ENCODE peak calls at places on chromosomes 6 and 20, in five cellular contexts. B is IMR-90, C is endothelial cell of umbilical vein, I is uterus, V is spleen. A is an unnamed sample.

GRCh38 chr6:21949211-21949801 is 347.5 kb downstream of the PRL start:
- DNase-seq in B (peak), I (no peak), V (no peak), C (no peak), A (no peak)

GRCh38 chr6:27124252-27124657 is 123.2 kb upstream of the PRSS16 start:
- DNase-seq in V (no peak), I (no peak), C (no peak), B (no peak), A (no peak)

GRCh38 chr6:88135578-88136114 is 30.5 kb downstream of the CNR1 start:
- DNase-seq in I (no peak), C (no peak), V (no peak), B (no peak), A (no peak)

GRCh38 chr20:58109918-58110635 is 118.4 kb downstream of the ANKRD60 start:
- DNase-seq in V (no peak), C (no peak), I (no peak), B (no peak), A (no peak)

GRCh38 chr6:2875840-2876207 is 27.3 kb downstream of the SERPINB9 start:
- DNase-seq in I (no peak), V (peak), C (peak), B (no peak), A (no peak)

GRCh38 chr6:14286144-14286543 is 168.6 kb downstream of the CD83 start:
- DNase-seq in V (no peak), C (no peak), B (peak), I (no peak), A (no peak)

GRCh38 chr6:87172292-87172691 is 16.9 kb downstream of the ZNF292 start:
- DNase-seq in B (no peak), C (no peak), V (no peak), I (no peak), A (no peak)

GRCh38 chr6:105757512-105758200 is 328.5 kb upstream of the PRDM1 start:
- DNase-seq in C (no peak), V (no peak), B (no peak), I (no peak), A (no peak)

GRCh38 chr20:40258931-40259330 is 430.1 kb downstream of the MAFB start:
- DNase-seq in B (no peak), C (no peak), V (no peak), I (no peak), A (no peak)

GRCh38 chr6:17863971-17864754 is 123.3 kb downstream of the KIF13A start:
- DNase-seq in I (no peak), C (peak), V (no peak), B (peak), A (no peak)

GRCh38 chr6:1913572-1913971 is 303.9 kb downstream of the FOXC1 start:
- DNase-seq in V (no peak), C (no peak), B (no peak), I (no peak), A (no peak)

GRCh38 chr6:19994909-19995308 is 157.7 kb downstream of the ID4 start:
- DNase-seq in C (no peak), V (no peak), I (no peak), B (no peak), A (no peak)

GRCh38 chr6:137208279-137208678 is 10.9 kb downstream of the IFNGR1 start:
- DNase-seq in I (no peak), C (no peak), V (no peak), B (no peak), A (no peak)

GRCh38 chr6:153028261-153028660 is 25.8 kb upstream of the MTRF1L start:
- DNase-seq in C (no peak), V (no peak), B (peak), I (no peak), A (no peak)

GRCh38 chr6:162217811-162218450 is 509.6 kb downstream of the PRKN start:
- DNase-seq in I (no peak), B (no peak), C (no peak), V (no peak), A (no peak)

GRCh38 chr6:113936093-113936934 is 34.6 kb downstream of the HDAC2 start:
- DNase-seq in B (peak), C (peak), V (peak), I (no peak), A (no peak)

GRCh38 chr6:4017847-4018193 is 61.1 kb downstream of the FAM217A start:
- DNase-seq in B (peak), I (no peak), V (no peak), C (peak), A (no peak)

GRCh38 chr6:125252891-125253290 is 48.9 kb downstream of the HDDC2 start:
- DNase-seq in V (no peak), B (peak), C (no peak), I (no peak), A (no peak)

GRCh38 chr6:160513836-160514235 is 150.2 kb downstream of the LPA start:
- DNase-seq in B (no peak), V (no peak), I (no peak), C (no peak), A (no peak)

GRCh38 chr20:9474835-9475413 is 39.5 kb upstream of the LAMP5 start:
- DNase-seq in B (peak), I (no peak), V (no peak), C (no peak), A (no peak)

GRCh38 chr6:34154668-34155447 is 9.0 kb upstream of the GRM4 start:
- DNase-seq in V (peak), C (peak), B (peak), I (peak), A (peak)

GRCh38 chr6:161029195-161029809 is 37.7 kb downstream of the MAP3K4 start:
- DNase-seq in C (no peak), V (no peak), B (peak), I (no peak), A (no peak)

GRCh38 chr6:56842602-56843475 is 112.1 kb upstream of the BEND6 start:
- DNase-seq in C (peak), V (peak), I (peak), B (peak), A (peak)
- TF ChIP-seq POLR2A in C (no peak), V (no peak), I (no peak), B (no peak), A (no peak)

GRCh38 chr6:149863846-149864577 is at the start of gene LRP11:
- DNase-seq in V (peak), C (peak), I (peak), B (peak), A (peak)
- TF ChIP-seq POLR2A in V (no peak), C (peak), I (peak), B (peak), A (no peak)

GRCh38 chr6:127342946-127343752 is at the start of gene ECHDC1:
- DNase-seq in I (peak), B (peak), C (peak), V (peak), A (peak)
- TF ChIP-seq POLR2A in I (no peak), B (peak), C (peak), V (no peak), A (no peak)

GRCh38 chr20:32485126-32485769 is 99.9 kb downstream of the NOL4L start:
- DNase-seq in V (peak), C (peak), B (peak), I (peak), A (peak)

GRCh38 chr20:32481311-32482103 is 103.6 kb downstream of the NOL4L start:
- DNase-seq in B (no peak), V (peak), C (peak), I (no peak), A (no peak)

GRCh38 chr20:32482251-32483220 is 102.6 kb downstream of the NOL4L start:
- DNase-seq in C (peak), B (no peak), V (peak), I (no peak), A (no peak)

GRCh38 chr20:32484221-32485125 is 100.7 kb downstream of the NOL4L start:
- DNase-seq in C (peak), I (peak), V (peak), B (no peak), A (peak)

DNA sequence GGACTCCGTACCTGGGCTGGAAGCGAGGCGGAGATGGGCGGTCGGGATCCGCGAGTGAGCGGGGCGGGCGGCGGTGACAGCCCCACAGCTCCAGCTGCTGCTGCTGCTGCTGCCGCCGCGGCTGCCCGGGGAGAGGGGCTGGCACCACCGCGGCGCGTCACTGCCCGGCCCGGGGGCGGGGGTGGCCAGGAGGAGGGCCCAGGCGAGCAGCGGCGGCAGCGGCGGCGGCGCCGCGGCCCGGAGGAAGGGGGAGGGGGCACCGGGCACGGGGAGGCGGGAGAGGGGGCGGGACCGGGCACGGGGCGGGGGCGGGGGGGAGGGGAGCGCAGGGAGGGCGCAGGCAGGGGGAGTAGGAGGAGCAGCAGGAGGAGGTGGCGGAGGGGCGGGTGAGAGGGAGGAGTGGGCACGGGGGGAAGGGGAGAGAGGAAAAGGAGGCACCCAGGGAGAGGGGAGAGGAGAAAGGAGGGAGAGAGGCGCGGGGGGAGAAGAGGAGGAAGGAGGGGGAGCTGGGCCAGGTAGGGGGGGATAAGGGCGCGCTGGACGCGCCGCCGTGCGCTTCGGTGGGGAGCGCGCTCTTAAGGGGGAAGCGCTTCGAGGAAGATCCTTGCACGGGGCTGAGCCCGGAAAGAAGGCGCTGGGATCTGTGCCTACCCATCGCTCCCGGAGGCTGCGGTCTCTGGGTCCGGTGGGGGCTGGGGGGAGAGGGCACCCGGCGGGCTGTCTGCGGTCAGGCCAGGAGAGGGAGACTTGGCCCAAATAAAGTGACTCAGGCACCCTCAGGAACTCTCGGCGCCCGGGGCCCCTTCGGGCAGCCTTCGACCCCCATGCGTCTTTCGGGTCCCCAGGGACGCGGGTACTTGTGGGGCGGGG is 101.5 kb downstream of the NOL4L start:
- DNase-seq in V (peak), I (peak), C (peak), B (peak), A (peak)
- TF ChIP-seq POLR2A in V (no peak), I (peak), C (peak), B (peak), A (no peak)

GRCh38 chr6:29789176-29789575 is 38.4 kb upstream of the HLA-G start:
- DNase-seq in I (no peak), V (no peak), B (no peak), C (no peak), A (no peak)
- TF ChIP-seq POLR2A in I (no peak), V (no peak), B (no peak), C (no peak), A (no peak)

GRCh38 chr6:144215932-144216667 is 65.8 kb downstream of the STX11 start:
- DNase-seq in C (peak), B (peak), I (peak), V (peak), A (peak)
- TF ChIP-seq POLR2A in C (peak), B (peak), I (peak), V (no peak), A (no peak)

A was measured in testis.